ENCODE peak calls at places on chromosomes 11 and 22, in nine cellular contexts. U is gastrocnemius medialis, C is caudate nucleus, R is fibroblast of mammary gland, Y is sciatic nerve, G is lung microvascular endothelial cell, E is EH, N is A549, P is amniotic epithelial cell. B is an unnamed sample.

GRCh38 chr11:116504541-116505149 is 268.1 kb downstream of the BUD13 start:
- DNase-seq in U (no peak), C (no peak), R (no peak), Y (no peak), G (no peak), E (no peak), N (no peak), P (no peak), B (no peak)

GRCh38 chr11:2208691-2209369 is 37.2 kb upstream of the TH start:
- DNase-seq in U (no peak), C (peak; percentile 29), R (no peak), Y (peak; percentile 54), G (no peak), E (no peak), N (no peak), P (no peak), B (no peak)

GRCh38 chr11:102669664-102670063 is 35.9 kb downstream of the MMP27 start:
- DNase-seq in U (no peak), C (no peak), R (peak; percentile 6), Y (no peak), G (no peak), E (peak; percentile 36), N (no peak), P (no peak), B (no peak)

GRCh38 chr11:121711900-121712424 is 259.2 kb upstream of the SORL1-AS1 start:
- DNase-seq in U (no peak), C (no peak), R (peak; percentile 17), Y (no peak), G (no peak), E (peak; percentile 77), N (no peak), P (no peak), B (no peak)

GRCh38 chr22:43187171-43188099 is 501 bp upstream of the TTLL12 start:
- DNase-seq in U (peak; percentile 94), C (peak; percentile 94), R (peak; percentile 90), Y (peak; percentile 98), G (peak; percentile 93), E (peak; percentile 91), N (peak; percentile 88), P (peak; percentile 90), B (peak; percentile 92)

GRCh38 chr22:17436981-17437410 is 67.7 kb downstream of the CECR2 start:
- DNase-seq in U (no peak), C (peak; percentile 82), R (no peak), Y (no peak), G (no peak), E (no peak), N (no peak), P (no peak), B (no peak)

GRCh38 chr11:65435981-65436411 is 13.4 kb downstream of the NEAT1 start:
- DNase-seq in U (peak; percentile 71), C (no peak), R (peak; percentile 53), Y (peak; percentile 55), G (peak; percentile 36), E (no peak), N (no peak), P (peak; percentile 58), B (no peak)

GRCh38 chr11:76604652-76605241 is 65.8 kb downstream of the LRRC32 start:
- DNase-seq in U (peak; percentile 36), C (peak; percentile 36), R (peak; percentile 94), Y (no peak), G (peak; percentile 49), E (peak; percentile 81), N (no peak), P (peak; percentile 65), B (peak; percentile 32)

GRCh38 chr22:45775569-45776312 is 104.1 kb downstream of the ATXN10 start:
- DNase-seq in U (no peak), C (no peak), R (no peak), Y (no peak), G (no peak), E (no peak), N (no peak), P (no peak), B (no peak)

GRCh38 chr22:42716649-42717127 is 4.0 kb downstream of the A4GALT start:
- DNase-seq in U (no peak), C (no peak), R (no peak), Y (no peak), G (no peak), E (no peak), N (no peak), P (no peak), B (no peak)

GRCh38 chr11:8833568-8834275 is 77.3 kb upstream of the AKIP1 start:
- DNase-seq in U (no peak), C (no peak), R (peak; percentile 49), Y (no peak), G (peak; percentile 26), E (peak; percentile 67), N (no peak), P (peak; percentile 86), B (no peak)

B was measured in CD8-positive, alpha-beta memory T cell.